ENCODE peak calls at places on chromosomes 4 and X, in six cellular contexts. F is upper lobe of right lung, B is AG04450, A is fibroblast of mammary gland, J is HFFc6, K is B cell. E is an unnamed sample.

GRCh38 chr4:139656614-139657486 is 8.8 kb upstream of the MGST2 start:
- DNase-seq in F (peak; percentile 68), B (peak; percentile 51), A (peak; percentile 79), J (peak; percentile 83), K (peak; percentile 62), E (no peak)

GRCh38 chr4:114378306-114378903 is 220.2 kb upstream of the UGT8 start:
- DNase-seq in F (no peak), B (peak; percentile 15), A (peak; percentile 57), J (peak; percentile 52), K (no peak), E (no peak)

GRCh38 chr4:88062843-88063242 is 55.4 kb downstream of the PKD2 start:
- DNase-seq in F (no peak), B (no peak), A (no peak), J (no peak), K (no peak), E (no peak)

GRCh38 chr4:8913121-8913857 is 41.6 kb upstream of the HMX1 start:
- DNase-seq in F (peak; percentile 66), B (no peak), A (no peak), J (no peak), K (peak; percentile 13), E (no peak)

GRCh38 chrX:1763294-1763693 is 148.4 kb downstream of the ASMT start:
- DNase-seq in F (no peak), B (no peak), A (no peak), J (no peak), K (no peak), E (no peak)

GRCh38 chr4:103075435-103075893 is 1.1 kb downstream of the SLC9B2 start:
- DNase-seq in F (no peak), B (no peak), A (peak; percentile 34), J (peak; percentile 41), K (no peak), E (no peak)

GRCh38 chr4:121711263-121712000 is 14.7 kb upstream of the ANXA5 start:
- DNase-seq in F (peak; percentile 86), B (peak; percentile 94), A (peak; percentile 95), J (peak; percentile 92), K (no peak), E (peak; percentile 77)

GRCh38 chrX:50718791-50719190 is 95.2 kb downstream of the SHROOM4 start:
- DNase-seq in F (no peak), B (peak; percentile 30), A (no peak), J (no peak), K (no peak), E (no peak)

GRCh38 chrX:112512509-112512908 is 167.2 kb downstream of the LHFPL1 start:
- DNase-seq in F (no peak), B (no peak), A (no peak), J (no peak), K (no peak), E (no peak)

GRCh38 chrX:44451056-44451455 is 91.6 kb downstream of the FUNDC1 start:
- DNase-seq in F (no peak), B (no peak), A (no peak), J (no peak), K (no peak), E (no peak)

GRCh38 chrX:106894392-106894909 is 8.7 kb downstream of the RIPPLY1 start:
- DNase-seq in F (no peak), B (peak; percentile 30), A (peak; percentile 77), J (peak; percentile 61), K (no peak), E (peak; percentile 46)

GRCh38 chrX:63349307-63349706 is 1.8 kb downstream of the SPIN4 start:
- DNase-seq in F (no peak), B (no peak), A (peak; percentile 1), J (no peak), K (no peak), E (no peak)

GRCh38 chrX:39983715-39984114 is 114.0 kb downstream of the BCOR start:
- DNase-seq in F (no peak), B (no peak), A (peak; percentile 57), J (no peak), K (no peak), E (no peak)

GRCh38 chrX:9724711-9725110 is 40.9 kb downstream of the GPR143 start:
- DNase-seq in F (no peak), B (no peak), A (no peak), J (peak; percentile 15), K (no peak), E (no peak)

GRCh38 chr4:48340276-48340904 is 939 bp upstream of the SLAIN2 start:
- DNase-seq in F (no peak), B (peak; percentile 34), A (peak; percentile 80), J (peak; percentile 67), K (no peak), E (no peak)

GRCh38 chrX:16966745-16967144 is 20.3 kb downstream of the REPS2 start:
- DNase-seq in F (no peak), B (no peak), A (peak; percentile 35), J (no peak), K (no peak), E (no peak)

GRCh38 chr4:1330761-1331590 is 16.0 kb upstream of the UVSSA start:
- DNase-seq in F (no peak), B (no peak), A (no peak), J (no peak), K (no peak), E (no peak)

GRCh38 chr4:143336828-143337599 is at the start of gene GAB1:
- DNase-seq in F (peak; percentile 90), B (no peak), A (peak; percentile 74), J (peak; percentile 36), K (peak; percentile 53), E (no peak)

GRCh38 chrX:40209951-40210617 is 112.3 kb upstream of the BCOR start:
- DNase-seq in F (no peak), B (no peak), A (peak; percentile 58), J (peak; percentile 28), K (no peak), E (no peak)

GRCh38 chr4:25865586-25865985 is 2.8 kb upstream of the SEL1L3 start:
- DNase-seq in F (no peak), B (no peak), A (peak; percentile 30), J (no peak), K (no peak), E (no peak)

GRCh38 chr4:163017135-163017534 is 149.6 kb downstream of the NAF1 start:
- DNase-seq in F (no peak), B (no peak), A (no peak), J (no peak), K (no peak), E (no peak)

GRCh38 chrX:71439898-71440297 is 73.7 kb downstream of the TAF1 start:
- DNase-seq in F (no peak), B (no peak), A (no peak), J (no peak), K (no peak), E (no peak)

GRCh38 chr4:113732923-113733527 is 28.5 kb downstream of the CAMK2D start:
- DNase-seq in F (no peak), B (no peak), A (no peak), J (no peak), K (no peak), E (no peak)

GRCh38 chr4:154143720-154144119 is 347.9 kb downstream of the DCHS2 start:
- DNase-seq in F (no peak), B (no peak), A (no peak), J (no peak), K (no peak), E (no peak)

GRCh38 chr4:154137320-154137905 is 348.5 kb upstream of the SFRP2 start:
- DNase-seq in F (no peak), B (no peak), A (no peak), J (no peak), K (no peak), E (no peak)

DNA sequence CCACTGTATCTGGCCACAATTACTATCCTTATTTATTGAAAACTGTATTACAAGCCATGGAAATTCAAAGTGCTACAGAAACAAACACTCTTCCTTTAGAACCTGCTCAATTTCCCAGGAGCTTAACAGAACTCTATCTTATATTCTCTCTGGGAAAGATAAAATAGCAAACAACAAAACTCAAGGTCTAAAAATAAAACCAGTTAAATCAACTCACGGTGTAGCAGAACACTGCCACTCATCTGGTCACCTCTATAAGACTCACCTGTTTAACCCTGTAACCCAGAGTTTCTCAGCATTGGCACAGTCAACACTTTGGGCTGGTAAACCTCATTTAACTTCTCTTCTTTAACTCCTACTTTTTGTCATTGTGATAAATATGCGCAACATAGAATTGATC is 348.9 kb downstream of the DCHS2 start:
- DNase-seq in F (no peak), B (no peak), A (no peak), J (no peak), K (no peak), E (no peak)
- TF ChIP-seq CTCF in F (no peak), B (no peak), A (no peak), J (no peak), K (no peak), E (no peak)

GRCh38 chr4:90226734-90227133 is 99.5 kb downstream of the CCSER1 start:
- DNase-seq in F (no peak), B (no peak), A (peak; percentile 0), J (no peak), K (no peak), E (no peak)

DNA sequence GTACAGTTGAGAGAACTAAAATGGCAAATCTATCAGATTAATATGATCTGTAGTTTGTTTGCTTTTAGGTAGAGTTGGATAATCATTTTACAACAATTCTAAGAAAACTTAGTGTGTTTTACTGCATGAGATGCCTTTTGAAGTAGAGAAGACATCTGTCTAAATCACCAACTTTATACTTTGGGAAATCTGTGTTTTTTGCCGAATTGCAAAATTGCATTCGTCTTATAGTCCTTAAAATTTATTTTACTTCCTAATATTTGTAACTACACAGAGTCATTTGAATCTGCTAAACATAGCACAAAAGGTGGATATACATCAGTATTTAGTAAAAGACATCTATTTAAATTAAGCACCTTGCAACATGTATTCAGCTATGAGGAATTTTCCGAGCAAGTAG is 100.0 kb downstream of the CCSER1 start:
- DNase-seq in F (no peak), B (no peak), A (no peak), J (no peak), K (no peak), E (no peak)
- TF ChIP-seq CTCF in F (no peak), B (no peak), A (no peak), J (no peak), K (no peak), E (no peak)

DNA sequence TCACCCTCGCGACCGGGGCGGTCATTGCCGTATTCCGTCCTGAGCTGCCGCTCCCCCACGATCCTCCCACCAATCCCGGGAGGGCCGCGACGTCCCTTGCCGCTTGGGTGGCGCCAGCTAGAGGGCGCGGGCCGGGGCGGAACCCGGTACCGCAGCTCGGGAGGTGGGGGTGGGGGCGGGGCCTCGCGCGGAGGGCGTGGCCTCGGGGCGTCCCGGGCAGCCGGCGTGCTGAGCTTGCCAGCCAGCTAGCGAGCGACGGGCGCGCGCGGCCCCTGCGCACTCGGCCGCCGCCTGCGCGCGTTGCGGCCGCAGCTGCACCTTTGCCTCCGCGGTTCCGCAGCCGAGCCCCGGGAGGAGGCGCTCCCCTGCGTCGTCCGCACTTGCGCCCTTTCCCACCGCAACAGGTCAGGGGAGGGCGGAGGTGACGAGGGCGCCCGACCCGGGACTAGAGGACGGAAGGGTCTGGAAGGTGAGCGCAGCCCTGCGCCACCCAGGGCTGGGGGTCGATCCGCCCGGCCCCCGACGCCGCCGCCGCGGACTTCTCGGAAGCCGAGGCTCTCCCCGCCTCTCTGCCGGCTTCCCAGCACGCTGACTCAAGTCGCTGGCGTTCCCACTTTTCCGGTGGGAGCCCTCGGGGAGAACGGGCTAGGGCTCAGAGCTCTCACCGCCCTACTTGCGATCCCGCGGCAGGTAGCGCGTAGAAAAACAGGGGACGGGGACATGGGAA is at the start of gene AFF1:
- DNase-seq in F (peak; percentile 98), B (no peak), A (peak; percentile 84), J (peak; percentile 91), K (peak; percentile 96), E (peak; percentile 81)
- TF ChIP-seq CTCF in F (peak; percentile 42), B (peak; percentile 46), A (no peak), J (peak; percentile 75), K (no peak), E (peak; percentile 32)

GRCh38 chr4:126582737-126583136 is 1050.0 kb upstream of the INTU start:
- DNase-seq in F (no peak), B (no peak), A (peak; percentile 6), J (no peak), K (no peak), E (no peak)

GRCh38 chr4:126583509-126583908 is 1049.2 kb upstream of the INTU start:
- DNase-seq in F (no peak), B (no peak), A (peak; percentile 30), J (peak; percentile 3), K (no peak), E (no peak)
- TF ChIP-seq CTCF in F (no peak), B (peak; percentile 48), A (peak; percentile 49), J (peak; percentile 54), K (no peak), E (peak; percentile 36)